ENCODE peak calls at places on chromosomes 2 and 18, in seven cellular contexts. One of them, this sample, is unnamed.

GRCh38 chr2:165675551-165675968 is 118.5 kb downstream of the GALNT3 start:
- DNase-seq in esophagus squamous epithelium: no peak
- DNase-seq in progenitor cell of endocrine pancreas: no peak
- DNase-seq in GM18507: no peak
- DNase-seq in AG08395: no peak
- DNase-seq in adipocyte: peak; percentile 21
- DNase-seq in RCC 7860: no peak
- DNase-seq in this sample: peak; percentile 4

GRCh38 chr2:127093648-127094210 is 13.2 kb downstream of the BIN1 start:
- DNase-seq in esophagus squamous epithelium: no peak
- DNase-seq in progenitor cell of endocrine pancreas: no peak
- DNase-seq in adipocyte: no peak
- DNase-seq in GM18507: no peak
- DNase-seq in RCC 7860: no peak
- DNase-seq in AG08395: no peak
- DNase-seq in this sample: no peak

GRCh38 chr18:8868276-8868675 is 162.9 kb downstream of the MTCL1 start:
- DNase-seq in GM18507: no peak
- DNase-seq in progenitor cell of endocrine pancreas: no peak
- DNase-seq in esophagus squamous epithelium: no peak
- DNase-seq in AG08395: no peak
- DNase-seq in adipocyte: no peak
- DNase-seq in RCC 7860: no peak
- DNase-seq in this sample: no peak

GRCh38 chr18:78664851-78665250 is 314.8 kb upstream of the SALL3 start:
- DNase-seq in AG08395: no peak
- DNase-seq in esophagus squamous epithelium: no peak
- DNase-seq in adipocyte: no peak
- DNase-seq in RCC 7860: no peak
- DNase-seq in progenitor cell of endocrine pancreas: no peak
- DNase-seq in GM18507: no peak
- DNase-seq in this sample: no peak

GRCh38 chr18:32372381-32373061 is 98.2 kb downstream of the GAREM1 start:
- DNase-seq in progenitor cell of endocrine pancreas: peak; percentile 12
- DNase-seq in adipocyte: no peak
- DNase-seq in RCC 7860: no peak
- DNase-seq in AG08395: no peak
- DNase-seq in esophagus squamous epithelium: no peak
- DNase-seq in GM18507: no peak
- DNase-seq in this sample: no peak

GRCh38 chr2:112156152-112156986 is 18.2 kb downstream of the FBLN7 start:
- DNase-seq in progenitor cell of endocrine pancreas: no peak
- DNase-seq in esophagus squamous epithelium: no peak
- DNase-seq in AG08395: peak; percentile 65
- DNase-seq in RCC 7860: peak; percentile 79
- DNase-seq in adipocyte: no peak
- DNase-seq in GM18507: no peak
- DNase-seq in this sample: no peak

GRCh38 chr2:119106301-119106897 is 52.2 kb downstream of the C1QL2 start:
- DNase-seq in esophagus squamous epithelium: no peak
- DNase-seq in GM18507: no peak
- DNase-seq in AG08395: no peak
- DNase-seq in RCC 7860: peak; percentile 25
- DNase-seq in progenitor cell of endocrine pancreas: peak; percentile 82
- DNase-seq in adipocyte: peak; percentile 48
- DNase-seq in this sample: no peak

GRCh38 chr2:177489719-177490301 is 97.2 kb downstream of the AGPS start:
- DNase-seq in GM18507: no peak
- DNase-seq in esophagus squamous epithelium: no peak
- DNase-seq in RCC 7860: peak; percentile 18
- DNase-seq in adipocyte: peak; percentile 62
- DNase-seq in AG08395: peak; percentile 44
- DNase-seq in progenitor cell of endocrine pancreas: no peak
- DNase-seq in this sample: peak; percentile 4

GRCh38 chr2:3793233-3793632 is 89.9 kb downstream of the DCDC2C start:
- DNase-seq in progenitor cell of endocrine pancreas: no peak
- DNase-seq in AG08395: no peak
- DNase-seq in adipocyte: no peak
- DNase-seq in esophagus squamous epithelium: no peak
- DNase-seq in RCC 7860: no peak
- DNase-seq in GM18507: no peak
- DNase-seq in this sample: no peak

GRCh38 chr18:79867666-79868065 is 69.9 kb downstream of the KCNG2 start:
- DNase-seq in GM18507: no peak
- DNase-seq in adipocyte: no peak
- DNase-seq in esophagus squamous epithelium: no peak
- DNase-seq in progenitor cell of endocrine pancreas: no peak
- DNase-seq in RCC 7860: no peak
- DNase-seq in AG08395: no peak
- DNase-seq in this sample: no peak

GRCh38 chr2:168278424-168278888 is 31.1 kb upstream of the STK39 start:
- DNase-seq in esophagus squamous epithelium: no peak
- DNase-seq in adipocyte: peak; percentile 83
- DNase-seq in GM18507: no peak
- DNase-seq in progenitor cell of endocrine pancreas: no peak
- DNase-seq in AG08395: peak; percentile 12
- DNase-seq in RCC 7860: peak; percentile 48
- DNase-seq in this sample: no peak

GRCh38 chr2:11097038-11097720 is 58.1 kb upstream of the SLC66A3 start:
- DNase-seq in AG08395: peak; percentile 73
- DNase-seq in GM18507: no peak
- DNase-seq in RCC 7860: peak; percentile 87
- DNase-seq in progenitor cell of endocrine pancreas: no peak
- DNase-seq in adipocyte: peak; percentile 63
- DNase-seq in esophagus squamous epithelium: no peak
- DNase-seq in this sample: no peak

GRCh38 chr2:152336854-152337510 is 2.0 kb downstream of the FMNL2 start:
- DNase-seq in AG08395: peak; percentile 25
- DNase-seq in adipocyte: peak; percentile 60
- DNase-seq in progenitor cell of endocrine pancreas: no peak
- DNase-seq in esophagus squamous epithelium: no peak
- DNase-seq in RCC 7860: no peak
- DNase-seq in GM18507: no peak
- DNase-seq in this sample: no peak

GRCh38 chr2:86628091-86628522 is 4.4 kb upstream of the RNF103 start:
- DNase-seq in adipocyte: no peak
- DNase-seq in AG08395: no peak
- DNase-seq in GM18507: peak; percentile 38
- DNase-seq in progenitor cell of endocrine pancreas: no peak
- DNase-seq in RCC 7860: no peak
- DNase-seq in esophagus squamous epithelium: no peak
- DNase-seq in this sample: no peak

GRCh38 chr2:173964565-173965371 is 405 bp downstream of the SP3 start:
- DNase-seq in adipocyte: peak; percentile 93
- DNase-seq in AG08395: peak; percentile 76
- DNase-seq in RCC 7860: peak; percentile 82
- DNase-seq in progenitor cell of endocrine pancreas: peak; percentile 74
- DNase-seq in esophagus squamous epithelium: peak; percentile 60
- DNase-seq in GM18507: peak; percentile 48
- DNase-seq in this sample: peak; percentile 85

GRCh38 chr2:46495347-46496030 is 16.1 kb downstream of the TMEM247 start:
- DNase-seq in adipocyte: peak; percentile 38
- DNase-seq in AG08395: peak; percentile 30
- DNase-seq in progenitor cell of endocrine pancreas: no peak
- DNase-seq in GM18507: no peak
- DNase-seq in RCC 7860: peak; percentile 23
- DNase-seq in esophagus squamous epithelium: no peak
- DNase-seq in this sample: no peak

GRCh38 chr2:139369423-139370409 is 589.5 kb upstream of the NXPH2 start:
- DNase-seq in esophagus squamous epithelium: no peak
- DNase-seq in adipocyte: no peak
- DNase-seq in RCC 7860: no peak
- DNase-seq in AG08395: no peak
- DNase-seq in GM18507: no peak
- DNase-seq in progenitor cell of endocrine pancreas: no peak
- DNase-seq in this sample: no peak

GRCh38 chr2:1632006-1632348 is 112.3 kb downstream of the PXDN start:
- DNase-seq in RCC 7860: peak; percentile 49
- DNase-seq in esophagus squamous epithelium: no peak
- DNase-seq in adipocyte: peak; percentile 76
- DNase-seq in AG08395: no peak
- DNase-seq in progenitor cell of endocrine pancreas: no peak
- DNase-seq in GM18507: no peak
- DNase-seq in this sample: no peak

GRCh38 chr2:27871805-27872204 is 18.4 kb downstream of the RBKS start:
- DNase-seq in RCC 7860: no peak
- DNase-seq in progenitor cell of endocrine pancreas: no peak
- DNase-seq in GM18507: no peak
- DNase-seq in AG08395: no peak
- DNase-seq in esophagus squamous epithelium: no peak
- DNase-seq in adipocyte: no peak
- DNase-seq in this sample: no peak

GRCh38 chr2:219565130-219566080 is 5.9 kb downstream of the OBSL1 start:
- DNase-seq in AG08395: no peak
- DNase-seq in RCC 7860: no peak
- DNase-seq in esophagus squamous epithelium: no peak
- DNase-seq in GM18507: no peak
- DNase-seq in adipocyte: no peak
- DNase-seq in progenitor cell of endocrine pancreas: no peak
- DNase-seq in this sample: no peak

GRCh38 chr2:168450171-168450570 is 5.9 kb upstream of the CERS6 start:
- DNase-seq in GM18507: no peak
- DNase-seq in RCC 7860: no peak
- DNase-seq in adipocyte: no peak
- DNase-seq in esophagus squamous epithelium: no peak
- DNase-seq in AG08395: no peak
- DNase-seq in progenitor cell of endocrine pancreas: no peak
- DNase-seq in this sample: no peak

GRCh38 chr2:238100821-238101771 is 956 bp downstream of the ESPNL start:
- DNase-seq in esophagus squamous epithelium: no peak
- DNase-seq in adipocyte: no peak
- DNase-seq in RCC 7860: no peak
- DNase-seq in progenitor cell of endocrine pancreas: no peak
- DNase-seq in AG08395: no peak
- DNase-seq in GM18507: no peak
- DNase-seq in this sample: no peak

GRCh38 chr2:132902626-132903025 is 232.6 kb upstream of the LYPD1 start:
- DNase-seq in RCC 7860: no peak
- DNase-seq in adipocyte: no peak
- DNase-seq in esophagus squamous epithelium: no peak
- DNase-seq in AG08395: no peak
- DNase-seq in progenitor cell of endocrine pancreas: no peak
- DNase-seq in GM18507: no peak
- DNase-seq in this sample: no peak

GRCh38 chr2:239811806-239812560 is 213.2 kb downstream of the NDUFA10 start:
- DNase-seq in progenitor cell of endocrine pancreas: no peak
- DNase-seq in esophagus squamous epithelium: no peak
- DNase-seq in GM18507: no peak
- DNase-seq in AG08395: no peak
- DNase-seq in adipocyte: no peak
- DNase-seq in RCC 7860: no peak
- DNase-seq in this sample: no peak

This sample was measured in germinal center.